ENCODE peak calls at places on chromosomes 16 and 17, in four cellular contexts. U is fibroblast of lung, M is cardiac muscle cell, W is transverse colon. P is an unnamed sample.
A peak's percentile ranks its signal among the peaks of the same experiment; 100 is the strongest.

GRCh38 chr17:51461578-51462004 is 201.2 kb downstream of the UTP18 start:
- DNase-seq in U (peak; percentile 15), M (peak; percentile 80), W (peak; percentile 22), P (no peak)

GRCh38 chr17:44751806-44752205 is 7.0 kb upstream of the ADAM11 start:
- DNase-seq in U (no peak), M (no peak), W (no peak), P (no peak)

GRCh38 chr17:70767102-70767701 is 597.9 kb downstream of the KCNJ2 start:
- DNase-seq in U (peak; percentile 73), M (peak; percentile 72), W (no peak), P (no peak)

GRCh38 chr17:43226393-43226792 is 2.0 kb downstream of the CCDC200 start:
- DNase-seq in U (no peak), M (no peak), W (no peak), P (no peak)

GRCh38 chr17:19021622-19022083 is 17.1 kb upstream of the FAM83G start:
- DNase-seq in U (no peak), M (no peak), W (no peak), P (no peak)

GRCh38 chr16:76535-77272 is 1.3 kb upstream of the MPG start:
- DNase-seq in U (peak; percentile 92), M (peak; percentile 79), W (peak; percentile 71), P (no peak)

GRCh38 chr17:7354262-7354781 is 634 bp upstream of the TMEM95 start:
- DNase-seq in U (peak; percentile 33), M (peak; percentile 26), W (peak; percentile 22), P (no peak)

GRCh38 chr16:84547539-84548058 is 43.1 kb upstream of the MEAK7 start:
- DNase-seq in U (no peak), M (no peak), W (no peak), P (no peak)

DNA sequence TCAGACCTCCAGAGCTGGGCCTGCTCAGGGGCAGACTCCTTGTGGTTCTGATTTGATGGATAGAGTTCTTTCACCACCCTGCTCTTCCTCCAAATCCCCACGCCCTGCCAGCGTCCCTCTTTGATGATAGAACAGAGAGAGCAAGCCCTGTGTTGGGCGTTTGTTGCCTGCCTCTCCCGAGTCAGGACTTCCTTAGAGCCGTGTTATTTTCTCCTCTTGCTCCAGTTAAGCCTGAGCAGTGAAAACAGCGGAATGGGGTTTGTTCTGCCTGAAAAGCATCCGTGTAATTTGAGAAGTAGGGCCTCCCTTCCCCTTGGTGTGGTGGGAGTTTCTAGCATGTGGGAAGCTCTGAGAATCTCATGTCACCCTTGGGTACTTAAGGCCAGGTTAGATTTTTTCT is 22.1 kb downstream of the TMEM94 start:
- DNase-seq in U (peak; percentile 28), M (no peak), W (no peak), P (no peak)
- H3K4me1 ChIP-seq in U (peaks cover 14% of the 10 kb centered on the region), M (peaks cover 43% of the 10 kb centered on the region), W (peaks cover 22% of the 10 kb centered on the region), P (no peaks in the 10 kb centered on the region)

GRCh38 chr17:77142689-77143088 is 1.9 kb downstream of the SEC14L1 start:
- DNase-seq in U (no peak), M (no peak), W (no peak), P (no peak)

GRCh38 chr17:77140166-77140877 is 447 bp upstream of the SEC14L1 start:
- DNase-seq in U (peak; percentile 98), M (peak; percentile 99), W (peak; percentile 100), P (peak; percentile 99)

GRCh38 chr17:77143306-77143705 is 2.5 kb downstream of the SEC14L1 start:
- DNase-seq in U (no peak), M (no peak), W (no peak), P (no peak)

GRCh38 chr17:77140878-77141767 is at the start of gene SEC14L1:
- DNase-seq in U (no peak), M (peak; percentile 33), W (peak; percentile 42), P (peak; percentile 41)

GRCh38 chr17:77141846-77142449 is 1.2 kb downstream of the SEC14L1 start:
- DNase-seq in U (no peak), M (no peak), W (no peak), P (no peak)
- H3K4me1 ChIP-seq in U (peaks cover 10% of the 10 kb centered on the region), M (peaks cover 23% of the 10 kb centered on the region), W (peaks cover 21% of the 10 kb centered on the region), P (peaks cover 31% of the 10 kb centered on the region)

GRCh38 chr17:40344321-40345160 is 20.0 kb downstream of the GJD3 start:
- DNase-seq in U (no peak), M (no peak), W (peak; percentile 26), P (peak; percentile 59)
- H3K4me1 ChIP-seq in U (peaks cover 51% of the 10 kb centered on the region), M (peaks cover 62% of the 10 kb centered on the region), W (peaks cover 62% of the 10 kb centered on the region), P (peaks cover 79% of the 10 kb centered on the region)

GRCh38 chr16:1471569-1472194 is 3.1 kb downstream of the CLCN7 start:
- DNase-seq in U (no peak), M (no peak), W (no peak), P (no peak)

GRCh38 chr16:1468456-1468855 is 6.4 kb downstream of the CLCN7 start:
- DNase-seq in U (no peak), M (no peak), W (no peak), P (no peak)

GRCh38 chr16:1466968-1467521 is 7.8 kb downstream of the CLCN7 start:
- DNase-seq in U (no peak), M (no peak), W (no peak), P (no peak)

GRCh38 chr16:1470543-1471251 is 4.1 kb downstream of the CLCN7 start:
- DNase-seq in U (no peak), M (peak; percentile 68), W (peak; percentile 27), P (no peak)

GRCh38 chr16:1469693-1470201 is 5.1 kb downstream of the CLCN7 start:
- DNase-seq in U (no peak), M (no peak), W (no peak), P (no peak)
- H3K4me1 ChIP-seq in U (peaks cover 3% of the 10 kb centered on the region), M (peaks cover 4% of the 10 kb centered on the region), W (peaks cover 6% of the 10 kb centered on the region), P (peaks cover 25% of the 10 kb centered on the region)

GRCh38 chr16:64250866-64251265 is 871.0 kb downstream of the CDH11 start:
- DNase-seq in U (peak; percentile 55), M (peak; percentile 17), W (no peak), P (no peak)

GRCh38 chr16:64253114-64253513 is 868.7 kb downstream of the CDH11 start:
- DNase-seq in U (no peak), M (no peak), W (no peak), P (no peak)

GRCh38 chr16:64251742-64252141 is 870.1 kb downstream of the CDH11 start:
- DNase-seq in U (no peak), M (no peak), W (no peak), P (no peak)

GRCh38 chr16:64254443-64255367 is 867.2 kb downstream of the CDH11 start:
- DNase-seq in U (no peak), M (no peak), W (no peak), P (no peak)

GRCh38 chr16:64253525-64253924 is 868.3 kb downstream of the CDH11 start:
- DNase-seq in U (no peak), M (no peak), W (no peak), P (no peak)
- H3K4me1 ChIP-seq in U (no peaks in the 10 kb centered on the region), M (peaks cover 20% of the 10 kb centered on the region), W (no peaks in the 10 kb centered on the region), P (no peaks in the 10 kb centered on the region)

DNA sequence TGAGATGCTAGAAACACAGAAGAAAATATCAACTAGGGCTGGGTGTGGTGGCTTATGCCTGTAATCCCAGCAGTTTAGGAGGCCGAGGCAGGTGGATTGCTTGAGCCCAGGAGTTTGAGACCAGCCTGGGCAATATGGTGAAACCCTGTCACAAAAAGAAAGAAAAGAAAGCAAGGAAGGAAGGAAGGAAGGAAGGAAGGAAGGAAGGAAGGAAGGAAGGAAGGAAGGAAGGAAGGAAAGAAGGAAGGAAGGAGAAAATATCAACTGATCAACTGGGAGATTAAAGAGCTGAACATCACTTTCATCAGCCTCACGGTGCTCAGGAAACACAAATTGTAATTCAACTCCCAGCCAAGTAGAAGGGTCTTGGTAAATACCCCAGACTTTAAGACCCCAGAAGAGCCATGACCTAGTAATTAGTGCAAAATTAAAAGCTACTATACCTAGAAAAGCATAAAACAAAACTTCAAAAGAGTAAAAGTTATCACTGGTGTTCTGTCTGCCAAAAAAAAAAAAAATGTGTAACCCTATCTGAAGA is 27.8 kb upstream of the SLFN13 start:
- DNase-seq in U (no peak), M (no peak), W (no peak), P (no peak)
- H3K4me1 ChIP-seq in U (no peaks in the 10 kb centered on the region), M (no peaks in the 10 kb centered on the region), W (no peaks in the 10 kb centered on the region), P (peaks cover 4% of the 10 kb centered on the region)

GRCh38 chr16:85636234-85636812 is 23.2 kb downstream of the GSE1 start:
- DNase-seq in U (no peak), M (no peak), W (no peak), P (no peak)
- H3K4me1 ChIP-seq in U (no peaks in the 10 kb centered on the region), M (peaks cover 13% of the 10 kb centered on the region), W (peaks cover 4% of the 10 kb centered on the region), P (peaks cover 4% of the 10 kb centered on the region)

P was measured in CD8-positive, alpha-beta T cell.